ENCODE peak calls at places on chromosomes 16 and 17, in ten cellular contexts. F is HTR-8/SVneo; C is epithelial cell of proximal tubule; B is GM03348; L is mesendoderm; K is hippocampal formation; Z is uterus; E is DMS79; D is activated CD4-positive, alpha-beta memory T cell treated with anti-CD3 and anti-CD28 coated beads, Interleukin-2, amount 10 ng/mL, durations not matched to agents 7 days and 5 days; P is left colon. O is an unnamed sample.

GRCh38 chr16:72848759-72849664 is 198.9 kb downstream of the ZFHX3 start:
- DNase-seq in D (no peak), C (peak), Z (peak), K (no peak), P (peak), F (peak), B (peak), E (peak), L (no peak), O (peak)

GRCh38 chr17:17609121-17609520 is 17.6 kb upstream of the PEMT start:
- DNase-seq in C (no peak), Z (no peak), B (no peak), D (no peak), E (no peak), K (no peak), L (peak), P (no peak), F (no peak), O (no peak)

GRCh38 chr17:64024781-64025731 is 4.6 kb upstream of the ICAM2 start:
- DNase-seq in K (no peak), L (no peak), Z (no peak), E (no peak), C (no peak), B (no peak), D (peak), F (no peak), P (no peak), O (no peak)

GRCh38 chr17:51258756-51259573 is 884 bp downstream of the MBTD1 start:
- DNase-seq in P (peak), L (peak), D (peak), B (peak), K (peak), E (no peak), C (no peak), Z (peak), F (peak), O (peak)

GRCh38 chr17:48555183-48555615 is 10.3 kb upstream of the HOXB2 start:
- DNase-seq in L (no peak), Z (peak), F (peak), P (no peak), K (no peak), E (peak), B (peak), D (no peak), C (no peak), O (peak)

GRCh38 chr17:51857052-51857593 is 301.4 kb downstream of the CA10 start:
- DNase-seq in L (peak), K (no peak), D (no peak), E (no peak), B (no peak), F (no peak), Z (no peak), C (no peak), P (no peak), O (no peak)

GRCh38 chr17:81409190-81409935 is 14.1 kb downstream of the BAHCC1 start:
- DNase-seq in K (no peak), D (no peak), L (peak), P (no peak), E (peak), Z (no peak), B (no peak), F (no peak), C (no peak), O (no peak)

GRCh38 chr16:73058616-73059409 is 10.9 kb upstream of the ZFHX3 start:
- DNase-seq in E (no peak), L (peak), K (no peak), Z (no peak), F (peak), D (no peak), P (no peak), B (peak), C (no peak), O (peak)

O was measured in MG63.